ENCODE peak calls at places on chromosomes 4 and X, in seven cellular contexts. F is skeletal muscle cell, X is NCI-H1092, D is left ventricle myocardium inferior, U is neuronal stem cell, O is HFF-Myc, I is NCI-H524. A is an unnamed sample.

GRCh38 chr4:3867403-3868100 is 101.4 kb downstream of the ADRA2C start:
- DNase-seq in I (no peak), F (no peak), X (no peak), D (no peak), U (no peak), O (no peak), A (no peak)

GRCh38 chr4:71944956-71945355 is 86.8 kb upstream of the NPFFR2 start:
- DNase-seq in X (no peak), I (no peak), D (no peak), O (no peak), F (no peak), U (no peak), A (no peak)

GRCh38 chr4:3671571-3672464 is 94.4 kb upstream of the ADRA2C start:
- DNase-seq in D (no peak), F (no peak), U (no peak), O (no peak), I (no peak), X (no peak), A (no peak)

GRCh38 chrX:54807524-54808108 is at the start of gene MAGED2:
- DNase-seq in X (peak), F (no peak), I (peak), D (peak), O (no peak), U (peak), A (peak)

GRCh38 chrX:109270580-109271484 is 211.1 kb downstream of the GUCY2F start:
- DNase-seq in D (no peak), O (no peak), F (no peak), I (no peak), U (no peak), X (no peak), A (no peak)

GRCh38 chr4:3261411-3262207 is 12.7 kb downstream of the MSANTD1 start:
- DNase-seq in F (no peak), D (peak), I (no peak), O (no peak), U (no peak), X (no peak), A (no peak)

GRCh38 chr4:58611012-58611411 is 1500.8 kb upstream of the IGFBP7 start:
- DNase-seq in I (no peak), D (no peak), F (no peak), U (no peak), X (no peak), O (no peak), A (no peak)

GRCh38 chrX:109847257-109848187 is 114.5 kb upstream of the ACSL4 start:
- DNase-seq in X (no peak), I (no peak), U (no peak), D (no peak), O (no peak), F (peak), A (no peak)

GRCh38 chrX:39753296-39753996 is 344.3 kb downstream of the BCOR start:
- DNase-seq in O (no peak), F (no peak), I (no peak), D (no peak), X (no peak), U (no peak), A (no peak)

GRCh38 chrX:142251202-142251601 is 46.1 kb upstream of the MAGEC2 start:
- DNase-seq in X (no peak), D (no peak), U (no peak), F (no peak), O (no peak), I (no peak), A (no peak)

GRCh38 chr4:1595789-1596325 is 88.3 kb downstream of the FAM53A start:
- DNase-seq in I (no peak), U (no peak), D (no peak), X (no peak), O (no peak), F (no peak), A (no peak)

GRCh38 chrX:24145340-24146186 is 4.0 kb upstream of the ZFX start:
- DNase-seq in U (no peak), F (peak), O (no peak), D (no peak), I (no peak), X (no peak), A (no peak)

GRCh38 chrX:2696698-2697215 is 5.7 kb downstream of the CD99 start:
- DNase-seq in U (no peak), I (no peak), F (peak), X (no peak), O (peak), D (no peak), A (no peak)

GRCh38 chrX:45621356-45622041 is 420.8 kb upstream of the DIPK2B start:
- DNase-seq in I (no peak), F (no peak), U (no peak), O (peak), D (no peak), X (no peak), A (no peak)

GRCh38 chr4:147633113-147633512 is 15.9 kb downstream of the TMEM184C start:
- DNase-seq in O (peak), F (no peak), D (no peak), I (no peak), X (no peak), U (no peak), A (no peak)

GRCh38 chr4:6561706-6562371 is 13.2 kb upstream of the MAN2B2 start:
- DNase-seq in O (no peak), I (no peak), F (no peak), D (no peak), X (no peak), U (no peak), A (no peak)

GRCh38 chrX:22922961-22923360 is 76.8 kb upstream of the DDX53 start:
- DNase-seq in D (no peak), I (no peak), U (no peak), F (peak), O (no peak), X (no peak), A (no peak)

GRCh38 chrX:40272786-40273185 is 175.0 kb upstream of the BCOR start:
- DNase-seq in F (no peak), I (no peak), D (no peak), U (no peak), X (peak), O (no peak), A (no peak)

GRCh38 chr4:174318829-174319764 is 35.4 kb downstream of the CEP44 start:
- DNase-seq in X (peak), I (peak), D (no peak), U (peak), F (peak), O (no peak), A (peak)

GRCh38 chrX:103464774-103465117 is 54.5 kb downstream of the RAB40A start:
- DNase-seq in U (peak), X (peak), F (no peak), O (no peak), I (peak), D (peak), A (peak)

GRCh38 chrX:150155396-150156048 is 207.6 kb upstream of the MAMLD1 start:
- DNase-seq in X (no peak), I (no peak), F (peak), D (peak), U (no peak), O (peak), A (no peak)

GRCh38 chrX:906586-906985 is 276.0 kb downstream of the SHOX start:
- DNase-seq in F (no peak), D (no peak), I (no peak), O (no peak), U (no peak), X (no peak), A (no peak)

GRCh38 chrX:134144231-134144630 is 92.8 kb upstream of the CCDC160 start:
- DNase-seq in F (no peak), X (no peak), I (peak), D (no peak), U (no peak), O (no peak), A (peak)

GRCh38 chrX:13938766-13939530 is 90.7 kb downstream of the GEMIN8 start:
- DNase-seq in X (no peak), O (no peak), I (peak), D (no peak), U (no peak), F (no peak), A (no peak)

GRCh38 chr4:72463724-72464123 is 105.3 kb downstream of the ADAMTS3 start:
- DNase-seq in X (no peak), D (no peak), U (no peak), O (no peak), F (no peak), I (no peak), A (no peak)

GRCh38 chr4:52263612-52264011 is 212.5 kb downstream of the SPATA18 start:
- DNase-seq in F (no peak), O (no peak), D (no peak), I (peak), X (no peak), U (no peak), A (peak)

GRCh38 chr4:94613248-94613647 is 144.5 kb upstream of the BMPR1B start:
- DNase-seq in X (no peak), F (no peak), D (no peak), I (no peak), U (no peak), O (no peak), A (no peak)

GRCh38 chr4:8221476-8221875 is 22.4 kb downstream of the SH3TC1 start:
- DNase-seq in D (no peak), O (peak), X (no peak), F (peak), U (no peak), I (no peak), A (no peak)

GRCh38 chr4:165364452-165365080 is 14.2 kb upstream of the CPE start:
- DNase-seq in D (no peak), U (no peak), X (no peak), I (no peak), O (no peak), F (no peak), A (no peak)

GRCh38 chrX:23900220-23900797 is 7.4 kb downstream of the APOO start:
- DNase-seq in X (no peak), F (no peak), D (no peak), O (no peak), I (no peak), U (no peak), A (no peak)

GRCh38 chrX:136250191-136251041 is 784 bp downstream of the MAP7D3 start:
- DNase-seq in I (peak), X (no peak), D (no peak), U (no peak), F (no peak), O (no peak), A (peak)

GRCh38 chr4:152273343-152273742 is 262.5 kb downstream of the FBXW7 start:
- DNase-seq in X (no peak), O (no peak), D (no peak), F (no peak), U (no peak), I (no peak), A (no peak)

GRCh38 chr4:110837896-110838450 is 215.1 kb upstream of the PITX2 start:
- DNase-seq in X (no peak), U (no peak), I (peak), D (no peak), F (peak), O (no peak), A (no peak)